ENCODE peak calls at places on chromosomes 5 and 9, in four cellular contexts. T, C, I and K are unnamed samples.

GRCh38 chr5:91307023-91307422 is 76.1 kb downstream of the ARRDC3 start:
- DNase-seq in I (no peak), C (no peak), T (no peak), K (no peak)

GRCh38 chr9:87656485-87656884 is 69.4 kb upstream of the CTSL start:
- DNase-seq in C (no peak), I (no peak), T (no peak), K (no peak)

GRCh38 chr5:143569213-143569663 is 165.8 kb upstream of the NR3C1 start:
- DNase-seq in C (no peak), T (no peak), I (peak; percentile 82), K (no peak)

GRCh38 chr5:116062352-116062751 is 22.5 kb upstream of the COMMD10 start:
- DNase-seq in I (peak; percentile 6), T (no peak), C (no peak), K (no peak)

GRCh38 chr9:129406278-129407225 is 214.3 kb downstream of the C9orf50 start:
- DNase-seq in I (no peak), T (no peak), C (peak; percentile 45), K (no peak)

GRCh38 chr9:88776717-88777497 is 214.4 kb upstream of the S1PR3 start:
- DNase-seq in T (no peak), I (peak; percentile 15), C (no peak), K (no peak)

GRCh38 chr5:125134216-125135081 is 388.0 kb upstream of the ZNF608 start:
- DNase-seq in C (no peak), T (no peak), I (no peak), K (no peak)

GRCh38 chr5:14222182-14222581 is 79.0 kb downstream of the TRIO start:
- DNase-seq in I (no peak), T (no peak), C (no peak), K (no peak)

GRCh38 chr5:16617272-16617973 is 626 bp upstream of the RETREG1 start:
- DNase-seq in I (no peak), C (no peak), T (no peak), K (peak; percentile 23)

GRCh38 chr9:81879501-81879916 is 48.7 kb upstream of the SPATA31D4 start:
- DNase-seq in T (no peak), I (no peak), C (no peak), K (no peak)

GRCh38 chr5:177378884-177379883 is 5.0 kb upstream of the SLC34A1 start:
- DNase-seq in I (peak; percentile 94), C (no peak), T (no peak), K (no peak)

GRCh38 chr9:127132921-127133647 is 10.6 kb upstream of the ANGPTL2 start:
- DNase-seq in I (no peak), C (peak; percentile 63), T (no peak), K (no peak)

GRCh38 chr9:6562194-6562593 is 83.3 kb downstream of the GLDC start:
- DNase-seq in T (no peak), C (no peak), I (no peak), K (no peak)

DNA sequence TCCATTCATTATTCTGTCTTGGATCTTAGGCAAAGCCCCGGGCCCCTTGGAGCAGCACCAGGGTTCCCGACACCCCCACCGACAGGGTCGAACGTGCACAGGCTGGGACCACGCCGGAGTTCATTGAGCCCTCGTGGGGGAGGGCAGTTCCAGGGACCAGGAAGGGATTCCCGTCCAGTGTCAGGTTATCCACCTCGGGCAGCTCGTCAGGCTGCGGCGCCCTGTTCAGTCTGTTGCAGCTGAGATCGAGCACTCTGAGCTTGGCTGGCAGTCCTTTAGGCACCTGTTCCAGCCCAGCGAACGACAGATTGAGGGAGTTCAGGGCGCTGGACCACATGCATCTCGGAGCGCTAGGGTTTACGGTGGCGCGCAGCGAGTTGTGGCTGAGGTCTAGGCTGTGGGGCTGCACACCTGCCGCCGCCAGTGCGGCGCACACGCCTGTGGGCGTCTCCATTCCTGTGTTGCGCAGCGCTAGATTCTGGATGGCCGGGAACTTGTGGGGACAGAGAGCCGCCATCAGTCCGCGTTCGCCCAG is 1.1 kb downstream of the CD14 start:
- DNase-seq in T (no peak), I (no peak), C (no peak), K (no peak)
- TF ChIP-seq TCF12 in T (no peak), I (no peak), C (no peak), K (no peak)

GRCh38 chr9:19629506-19629905 is 159.3 kb downstream of the SLC24A2 start:
- DNase-seq in C (no peak), I (no peak), T (no peak), K (peak; percentile 27)
- TF ChIP-seq RFX5 in C (no peak), I (no peak), T (no peak), K (no peak)

DNA sequence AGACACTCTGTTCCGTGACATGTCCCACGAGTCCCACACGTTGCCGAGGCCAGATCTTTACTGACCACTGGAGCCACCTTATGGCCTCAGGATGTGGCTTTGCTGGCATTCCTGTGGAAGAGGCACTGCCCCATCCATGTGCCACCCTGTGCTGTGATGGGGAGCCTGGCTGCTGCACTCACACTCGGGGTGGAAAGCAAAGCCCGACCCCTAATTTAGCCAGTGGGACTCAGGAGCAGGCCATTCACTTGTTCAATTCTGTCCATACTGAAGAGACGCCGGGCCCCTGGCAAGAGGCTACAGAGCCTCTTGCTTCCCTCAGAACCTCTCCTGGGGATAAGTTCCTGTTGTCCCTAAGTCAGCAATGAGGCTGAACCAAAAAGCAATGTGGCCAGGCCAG is 18.6 kb upstream of the CEP72 start:
- DNase-seq in T (no peak), C (no peak), I (no peak), K (no peak)
- TF ChIP-seq TCF12 in T (no peak), C (no peak), I (no peak), K (no peak)

DNA sequence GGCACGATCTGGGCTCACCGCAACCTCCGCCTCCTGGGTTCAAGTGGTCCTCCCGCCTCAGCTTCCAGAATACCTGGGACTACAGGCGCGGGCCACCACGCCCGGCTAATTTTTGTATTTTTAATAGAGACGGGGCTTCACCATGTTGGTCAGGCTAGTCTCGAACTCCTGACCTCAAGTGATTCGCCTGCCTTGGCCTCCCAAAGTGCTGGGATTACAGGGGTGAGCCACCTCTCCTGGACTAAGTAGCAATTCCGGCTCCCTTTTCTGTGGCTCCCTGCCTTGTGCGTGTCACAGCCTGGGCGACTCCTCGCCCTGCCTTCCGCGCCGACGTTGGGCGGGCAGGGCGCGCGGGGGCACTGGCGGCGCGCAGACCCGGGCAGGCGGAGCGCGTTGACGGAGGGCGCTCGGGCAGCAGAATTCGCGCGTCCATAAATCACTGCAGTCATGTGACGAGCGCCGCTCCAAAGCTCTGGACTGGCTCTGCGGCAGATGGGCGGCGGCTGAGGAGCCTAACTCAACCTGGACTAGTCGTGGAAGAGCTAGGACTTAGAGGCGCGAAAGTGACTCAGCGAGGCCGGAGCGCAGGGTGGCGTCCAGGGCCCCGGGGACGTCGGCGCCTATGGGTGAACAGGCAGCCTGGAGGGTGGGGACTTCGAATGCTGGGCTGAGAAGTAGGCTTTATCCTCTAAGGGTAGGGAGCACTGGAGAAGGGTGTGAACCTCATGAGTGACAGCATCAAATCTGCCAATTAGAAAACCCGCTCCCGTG is 1.4 kb upstream of the CIZ1 start:
- DNase-seq in C (no peak), I (no peak), T (no peak), K (peak; percentile 90)
- TF ChIP-seq RFX5 in C (no peak), I (no peak), T (no peak), K (no peak)

GRCh38 chr9:125151730-125152129 is 8.4 kb upstream of the SCAI start:
- DNase-seq in I (no peak), T (no peak), C (no peak), K (no peak)

GRCh38 chr9:125161284-125161918 is 18.1 kb upstream of the SCAI start:
- DNase-seq in T (no peak), I (no peak), C (no peak), K (no peak)

GRCh38 chr9:125153712-125154367 is 10.5 kb upstream of the SCAI start:
- DNase-seq in I (no peak), C (no peak), T (no peak), K (no peak)

GRCh38 chr9:125160750-125161149 is 17.4 kb upstream of the SCAI start:
- DNase-seq in T (no peak), I (no peak), C (no peak), K (no peak)

GRCh38 chr9:125156551-125156950 is 13.2 kb upstream of the SCAI start:
- DNase-seq in T (no peak), C (no peak), I (no peak), K (no peak)
- TF ChIP-seq TCF12 in T (no peak), C (no peak), I (no peak), K (no peak)

DNA sequence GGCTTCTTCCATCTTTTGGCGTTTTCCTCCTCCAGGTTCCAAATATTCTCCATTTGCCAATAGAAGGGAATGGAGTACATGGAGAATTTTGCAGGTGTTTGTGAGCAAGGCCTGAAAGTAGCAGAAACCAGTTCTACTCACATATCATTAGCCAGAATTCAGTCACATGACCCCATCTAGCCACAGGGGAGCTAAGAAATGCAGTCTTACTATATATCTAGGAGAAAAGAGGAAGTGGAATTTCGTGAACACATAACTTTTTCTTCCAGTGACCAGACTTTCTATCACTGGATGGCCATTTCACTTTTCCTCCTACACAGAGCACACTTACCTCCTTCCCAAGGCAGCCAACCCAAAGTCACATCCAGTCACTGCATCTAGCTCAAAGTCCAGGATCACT is 55.1 kb downstream of the LOX start:
- DNase-seq in C (no peak), T (no peak), I (no peak), K (no peak)
- TF ChIP-seq RFX5 in C (no peak), T (no peak), I (no peak), K (no peak)

DNA sequence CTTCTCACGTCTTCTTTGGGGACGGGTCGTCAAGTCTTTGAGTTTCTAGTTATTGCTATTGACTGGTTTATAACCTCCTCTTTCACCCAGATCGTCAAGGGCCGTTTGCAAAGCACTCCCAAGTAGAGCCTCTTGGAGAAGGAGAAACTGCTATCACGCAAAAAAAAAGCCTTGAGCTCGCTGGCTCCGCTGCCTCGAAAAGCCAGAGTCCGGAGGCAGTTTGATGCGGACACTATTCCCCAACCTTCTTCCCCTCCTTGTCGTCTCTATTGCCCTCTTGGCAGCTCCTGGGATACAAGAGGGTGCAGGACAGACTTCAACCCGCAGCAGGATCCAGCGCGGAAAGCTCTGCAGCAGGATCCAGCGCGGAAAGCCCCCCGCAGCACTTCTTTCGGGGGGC is 293 bp upstream of the PCDHAC1 start:
- DNase-seq in T (no peak), I (no peak), C (no peak), K (no peak)
- TF ChIP-seq TCF12 in T (no peak), I (no peak), C (no peak), K (no peak)

GRCh38 chr5:114412509-114413171 is 50.8 kb downstream of the KCNN2 start:
- DNase-seq in I (no peak), T (no peak), C (no peak), K (no peak)
- TF ChIP-seq RFX5 in I (no peak), T (peak; percentile 58), C (no peak), K (no peak)